ENCODE peak calls at places on chromosomes 6 and 20, in seven cellular contexts. O is BE2C, E is ascending aorta, D is anterior cingulate cortex, M is caudate nucleus, X is choroid plexus epithelial cell, Y is A549. N is an unnamed sample.

GRCh38 chr20:50152394-50153152 is 950 bp downstream of the PEDS1 start:
- DNase-seq in X (no peak), Y (no peak), E (no peak), M (peak), O (no peak), D (no peak), N (no peak)

GRCh38 chr6:3208096-3208774 is 19.2 kb downstream of the TUBB2B start:
- DNase-seq in E (peak), X (peak), O (no peak), M (no peak), D (no peak), Y (no peak), N (peak)

GRCh38 chr20:36813784-36814136 is 40.2 kb upstream of the DSN1 start:
- DNase-seq in X (no peak), M (no peak), D (no peak), O (no peak), Y (no peak), E (no peak), N (no peak)

GRCh38 chr6:131107166-131107565 is 28.1 kb upstream of the AKAP7 start:
- DNase-seq in E (no peak), M (no peak), D (no peak), X (peak), O (no peak), Y (peak), N (peak)

GRCh38 chr20:57266251-57267157 is at the start of gene BMP7:
- DNase-seq in M (peak), E (no peak), Y (peak), D (no peak), O (peak), X (no peak), N (no peak)

GRCh38 chr6:104548297-104548696 is 311.4 kb downstream of the HACE1 start:
- DNase-seq in M (no peak), Y (no peak), D (no peak), O (no peak), X (no peak), E (no peak), N (no peak)

GRCh38 chr20:24995741-24996448 is 3.3 kb upstream of the APMAP start:
- DNase-seq in Y (no peak), X (peak), O (no peak), D (no peak), E (peak), M (no peak), N (no peak)

GRCh38 chr6:168536196-168536595 is 95.2 kb downstream of the SMOC2 start:
- DNase-seq in O (no peak), X (no peak), D (no peak), M (no peak), E (no peak), Y (no peak), N (no peak)

GRCh38 chr6:13375360-13375878 is 47.1 kb upstream of the TBC1D7 start:
- DNase-seq in M (no peak), X (no peak), O (no peak), E (no peak), D (no peak), Y (no peak), N (no peak)

GRCh38 chr20:43911066-43911465 is 3.6 kb upstream of the TOX2 start:
- DNase-seq in E (no peak), D (no peak), M (no peak), X (peak), Y (peak), O (no peak), N (peak)

GRCh38 chr6:68343901-68344300 is 291.2 kb upstream of the ADGRB3 start:
- DNase-seq in M (no peak), E (no peak), D (no peak), O (peak), Y (peak), X (peak), N (no peak)

GRCh38 chr6:106735136-106735535 is 105.8 kb downstream of the QRSL1 start:
- DNase-seq in D (no peak), Y (no peak), E (no peak), X (no peak), M (no peak), O (no peak), N (no peak)

GRCh38 chr6:37988131-37988530 is 168.6 kb downstream of the ZFAND3 start:
- DNase-seq in E (no peak), X (peak), D (no peak), M (no peak), Y (no peak), O (no peak), N (peak)

N was measured in fibroblast of villous mesenchyme.